ENCODE peak calls at places on chromosomes 7 and 10, in six cellular contexts. H, X, C, V, S and G are unnamed samples.
A peak's percentile ranks its signal among the peaks of the same experiment; 100 is the strongest.

GRCh38 chr7:35849158-35849831 is 48.4 kb downstream of the SEPTIN7 start:
- DNase-seq in H (no peak), X (peak; percentile 53), C (no peak), V (no peak), S (no peak), G (no peak)

GRCh38 chr7:154371424-154371823 is 319.2 kb downstream of the DPP6 start:
- DNase-seq in H (no peak), X (no peak), C (no peak), V (no peak), S (no peak), G (no peak)

GRCh38 chr10:80477813-80478212 is 23.7 kb downstream of the TSPAN14 start:
- DNase-seq in H (no peak), X (no peak), C (no peak), V (peak; percentile 86), S (peak; percentile 92), G (no peak)

GRCh38 chr7:29565186-29565540 is 1.5 kb downstream of the PRR15 start:
- DNase-seq in H (no peak), X (no peak), C (no peak), V (peak; percentile 60), S (peak; percentile 27), G (no peak)

GRCh38 chr7:133859871-133860427 is 267.2 kb upstream of the LRGUK start:
- DNase-seq in H (no peak), X (no peak), C (no peak), V (no peak), S (no peak), G (no peak)

GRCh38 chr10:75106242-75106641 is 5.2 kb upstream of the SAMD8 start:
- DNase-seq in H (no peak), X (peak; percentile 91), C (peak; percentile 76), V (peak; percentile 13), S (no peak), G (no peak)

GRCh38 chr10:102300289-102300843 is 55.0 kb downstream of the GBF1 start:
- DNase-seq in H (no peak), X (no peak), C (no peak), V (peak; percentile 79), S (peak; percentile 62), G (no peak)

GRCh38 chr10:91162050-91162494 is 58.4 kb upstream of the PCGF5 start:
- DNase-seq in H (no peak), X (peak; percentile 64), C (no peak), V (peak; percentile 72), S (peak; percentile 35), G (peak; percentile 27)

GRCh38 chr10:4271193-4271592 is 486.2 kb upstream of the KLF6 start:
- DNase-seq in H (no peak), X (peak; percentile 52), C (no peak), V (no peak), S (no peak), G (no peak)

GRCh38 chr10:132400041-132400546 is 3.1 kb downstream of the PWWP2B start:
- DNase-seq in H (no peak), X (no peak), C (no peak), V (no peak), S (no peak), G (no peak)

DNA sequence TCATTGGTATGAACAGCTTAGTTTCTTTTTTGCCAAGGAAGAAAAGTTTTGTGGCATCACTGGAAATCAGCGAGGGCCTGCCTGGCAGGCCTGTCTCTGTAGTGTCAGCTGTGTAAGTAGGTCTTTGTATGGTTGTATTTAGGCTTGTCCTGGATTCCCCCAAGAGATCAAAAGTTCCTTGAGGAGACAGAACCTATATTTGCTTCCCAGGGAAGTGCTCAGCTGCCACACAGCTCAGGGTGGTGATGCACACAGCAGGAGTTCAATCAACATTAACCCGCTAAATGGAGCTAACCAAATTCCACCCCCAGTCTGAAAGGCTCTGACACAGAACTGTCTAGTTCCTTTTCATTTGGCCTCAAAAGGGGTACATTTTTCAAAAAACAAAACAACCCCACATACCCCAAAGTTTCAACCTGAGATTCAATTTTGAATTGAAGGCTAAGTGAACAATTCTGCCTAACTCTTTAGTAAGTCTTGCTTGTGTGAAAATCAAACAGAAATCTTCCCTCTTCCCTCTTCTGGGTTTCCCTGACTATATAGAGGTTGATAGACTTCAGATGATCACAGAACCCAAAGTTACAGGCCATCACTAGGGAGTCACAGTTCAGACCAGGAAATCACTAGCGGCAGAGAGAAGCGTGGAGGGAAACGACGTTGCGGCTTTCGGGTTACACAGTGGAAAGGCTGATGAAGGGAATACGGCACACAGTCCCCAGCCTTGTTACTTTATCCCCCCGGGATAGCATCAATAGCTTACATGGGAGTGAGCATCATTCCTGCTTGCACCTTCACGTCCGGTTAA is 124.5 kb downstream of the CLEC2L start:
- DNase-seq in H (no peak), X (no peak), C (no peak), V (peak; percentile 14), S (peak; percentile 30), G (no peak)
- H3K9ac ChIP-seq in H (no peak overlapping the region), X (no peak overlapping the region), C (no peak overlapping the region), V (no peak overlapping the region), S (no peak overlapping the region), G (no peak overlapping the region)

GRCh38 chr7:12066561-12066960 is 144.5 kb upstream of the TMEM106B start:
- DNase-seq in H (no peak), X (no peak), C (no peak), V (peak; percentile 6), S (no peak), G (no peak)
- H3K9ac ChIP-seq in H (no peak overlapping the region), X (no peak overlapping the region), C (no peak overlapping the region), V (no peak overlapping the region), S (no peak overlapping the region), G (no peak overlapping the region)

GRCh38 chr7:150963707-150964559 is 14.2 kb downstream of the KCNH2 start:
- DNase-seq in H (no peak), X (no peak), C (no peak), V (no peak), S (no peak), G (no peak)

GRCh38 chr7:150962285-150962742 is 15.8 kb downstream of the KCNH2 start:
- DNase-seq in H (no peak), X (no peak), C (no peak), V (no peak), S (no peak), G (no peak)

GRCh38 chr7:150961510-150962284 is 16.4 kb downstream of the KCNH2 start:
- DNase-seq in H (no peak), X (no peak), C (no peak), V (no peak), S (peak; percentile 44), G (no peak)

GRCh38 chr7:150964593-150965111 is 13.5 kb downstream of the KCNH2 start:
- DNase-seq in H (no peak), X (peak; percentile 82), C (peak; percentile 72), V (peak; percentile 21), S (no peak), G (no peak)

GRCh38 chr7:150962743-150963399 is 15.2 kb downstream of the KCNH2 start:
- DNase-seq in H (peak; percentile 54), X (peak; percentile 90), C (peak; percentile 82), V (peak; percentile 72), S (peak; percentile 27), G (peak; percentile 49)
- H3K9ac ChIP-seq in H (no peak overlapping the region), X (no peak overlapping the region), C (no peak overlapping the region), V (no peak overlapping the region), S (no peak overlapping the region), G (no peak overlapping the region)

GRCh38 chr10:26714385-26714784 is 16.9 kb downstream of the PDSS1 start:
- DNase-seq in H (peak; percentile 68), X (no peak), C (no peak), V (no peak), S (no peak), G (no peak)
- H3K9ac ChIP-seq in H (no peak overlapping the region), X (no peak overlapping the region), C (no peak overlapping the region), V (no peak overlapping the region), S (no peak overlapping the region), G (no peak overlapping the region)

DNA sequence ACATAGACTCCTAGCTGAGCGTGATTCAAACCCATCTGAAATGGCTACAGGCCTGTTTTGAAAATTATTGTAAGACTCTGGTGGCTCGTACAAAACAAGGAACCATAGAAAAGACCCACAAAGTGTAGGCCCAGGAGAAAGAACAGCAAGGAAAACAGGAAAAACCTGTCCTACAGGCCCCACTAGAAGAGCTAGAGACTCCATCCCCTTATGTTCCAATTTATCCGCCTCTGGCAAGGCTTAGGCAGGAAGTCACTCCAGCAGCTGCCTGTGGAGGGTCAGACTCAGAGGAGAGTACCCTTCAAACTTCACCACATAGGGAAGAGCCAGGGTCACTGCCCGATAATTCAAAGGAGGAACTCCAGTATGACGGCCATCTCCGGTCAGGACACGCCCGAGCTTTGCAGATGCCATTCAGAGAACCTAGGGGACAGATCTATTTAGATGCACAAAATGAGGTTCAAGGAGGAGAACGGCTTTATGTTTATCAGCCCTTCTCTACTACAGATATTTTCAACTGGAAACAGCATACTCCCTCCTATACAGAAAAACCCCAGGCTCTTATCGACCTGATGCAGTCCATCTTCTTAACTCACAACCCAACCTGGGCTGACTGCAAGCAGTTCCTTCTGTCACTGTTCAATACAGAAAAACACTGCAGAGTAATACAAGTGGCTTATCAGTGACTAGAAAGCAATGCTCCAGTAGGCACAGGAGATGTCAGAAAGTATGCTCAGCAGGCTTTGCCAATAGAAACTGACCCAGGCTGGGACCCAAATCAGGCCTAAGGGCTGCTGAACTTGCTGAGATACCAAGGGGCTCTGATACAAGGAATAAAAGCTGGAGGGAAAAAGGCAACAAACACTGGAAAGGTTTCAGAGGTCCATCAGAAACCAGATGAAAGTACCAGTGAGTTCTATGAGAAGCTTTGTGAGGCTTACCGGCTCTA is 8.6 kb upstream of the ZNF33B start:
- DNase-seq in H (peak; percentile 53), X (no peak), C (no peak), V (no peak), S (no peak), G (no peak)
- H3K9ac ChIP-seq in H (no peak overlapping the region), X (no peak overlapping the region), C (no peak overlapping the region), V (no peak overlapping the region), S (no peak overlapping the region), G (no peak overlapping the region)

DNA sequence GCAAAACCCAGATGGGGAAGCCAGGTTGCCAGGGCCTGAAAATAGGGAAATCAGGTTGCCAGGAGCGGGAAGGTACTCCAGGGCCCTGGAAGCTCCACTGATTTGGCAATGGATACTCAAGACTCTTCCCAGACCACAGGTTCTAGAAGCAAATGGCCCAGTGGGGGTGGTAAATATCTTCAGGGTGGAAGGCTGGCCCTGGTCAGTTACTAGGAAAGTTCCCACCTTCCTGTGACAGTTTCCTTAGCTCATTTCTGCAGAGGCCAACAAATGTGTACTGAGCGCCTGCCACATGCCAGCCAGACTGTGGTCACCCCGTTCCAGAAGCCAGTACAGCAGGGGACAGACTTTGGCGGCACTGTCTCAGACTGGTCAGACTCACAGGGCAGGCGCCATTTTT is 113.6 kb downstream of the FAM53B start:
- DNase-seq in H (no peak), X (no peak), C (no peak), V (no peak), S (no peak), G (no peak)
- H3K9ac ChIP-seq in H (no peak overlapping the region), X (no peak overlapping the region), C (no peak overlapping the region), V (no peak overlapping the region), S (no peak overlapping the region), G (peak overlapping the region; percentile 13)

GRCh38 chr10:22367471-22367870 is 22.2 kb downstream of the SPAG6 start:
- DNase-seq in H (no peak), X (no peak), C (no peak), V (no peak), S (no peak), G (no peak)
- H3K9ac ChIP-seq in H (no peak overlapping the region), X (no peak overlapping the region), C (no peak overlapping the region), V (no peak overlapping the region), S (no peak overlapping the region), G (no peak overlapping the region)